ENCODE peak calls at places on chromosome 14, in four cellular contexts. P is IMR-90, B is left ventricle myocardium inferior, Q is Karpas-422. K is an unnamed sample.

GRCh38 chr14:69839017-69839416 is 40.2 kb upstream of the SMOC1 start:
- DNase-seq in P (no peak), B (no peak), Q (no peak), K (no peak)

GRCh38 chr14:49977126-49977841 is 84.4 kb downstream of the ARF6 start:
- DNase-seq in P (no peak), Q (peak), B (no peak), K (no peak)

GRCh38 chr14:37977481-37977880 is 230.2 kb upstream of the SSTR1 start:
- DNase-seq in B (no peak), Q (no peak), P (no peak), K (no peak)

GRCh38 chr14:90726656-90727055 is 89.6 kb downstream of the TTC7B start:
- DNase-seq in Q (no peak), P (peak), B (no peak), K (peak)

GRCh38 chr14:50362791-50363733 is 33.6 kb downstream of the CDKL1 start:
- DNase-seq in Q (peak), B (no peak), P (peak), K (no peak)

GRCh38 chr14:29320261-29320660 is 553.7 kb downstream of the FOXG1 start:
- DNase-seq in P (peak), B (no peak), Q (no peak), K (no peak)

GRCh38 chr14:102392506-102392905 is 29.8 kb downstream of the TECPR2 start:
- DNase-seq in Q (no peak), B (no peak), P (peak), K (no peak)

GRCh38 chr14:101202627-101203404 is 299.3 kb upstream of the RTL1 start:
- DNase-seq in Q (no peak), B (no peak), P (no peak), K (no peak)

GRCh38 chr14:75736845-75737485 is 75.9 kb downstream of the TTLL5 start:
- DNase-seq in P (no peak), B (no peak), Q (no peak), K (no peak)

K was measured in NT2/D1.